ENCODE peak calls at places on chromosome 4, in eight cellular contexts. J is germinal center, K is amniotic stem cell, Z is hypothalamus, D is PC-3, P is colonic mucosa, H is tibial artery, F is GM12864. L is an unnamed sample.

GRCh38 chr4:54228563-54229501 is at the start of gene PDGFRA:
- DNase-seq in K (peak; percentile 47), F (no peak), P (peak; percentile 56), J (no peak), Z (no peak), H (peak; percentile 87), D (no peak), L (peak; percentile 94)

GRCh38 chr4:128653514-128654420 is 155.7 kb upstream of the JADE1 start:
- DNase-seq in P (peak; percentile 47), J (no peak), K (no peak), Z (peak; percentile 5), D (no peak), F (no peak), H (no peak), L (peak; percentile 70)

GRCh38 chr4:189835505-189835904 is 105.2 kb upstream of the FRG1 start:
- DNase-seq in K (no peak), Z (no peak), F (no peak), J (no peak), D (no peak), H (no peak), P (no peak), L (peak; percentile 2)

GRCh38 chr4:11367371-11367770 is 61.3 kb downstream of the HS3ST1 start:
- DNase-seq in Z (peak; percentile 20), J (no peak), D (peak; percentile 32), P (peak; percentile 19), H (peak; percentile 80), K (no peak), F (no peak), L (peak; percentile 1)

GRCh38 chr4:13386405-13387107 is 97.6 kb downstream of the RAB28 start:
- DNase-seq in H (no peak), F (no peak), Z (no peak), J (no peak), P (no peak), D (no peak), K (no peak), L (peak; percentile 21)

GRCh38 chr4:92234393-92235176 is 69.2 kb upstream of the GRID2 start:
- DNase-seq in P (no peak), D (peak; percentile 98), F (no peak), J (no peak), K (peak; percentile 89), H (no peak), Z (no peak), L (peak; percentile 100)

GRCh38 chr4:78592104-78592783 is 40.7 kb downstream of the ANXA3 start:
- DNase-seq in P (peak; percentile 45), Z (no peak), J (peak; percentile 33), D (peak; percentile 27), F (no peak), K (no peak), H (no peak), L (no peak)

GRCh38 chr4:176223561-176223960 is 28.2 kb upstream of the SPATA4 start:
- DNase-seq in J (no peak), F (no peak), K (no peak), D (no peak), H (no peak), P (no peak), Z (no peak), L (no peak)

GRCh38 chr4:8110071-8110986 is 48.3 kb downstream of the ABLIM2 start:
- DNase-seq in P (no peak), F (no peak), Z (no peak), D (peak; percentile 40), H (no peak), J (peak; percentile 33), K (no peak), L (no peak)

GRCh38 chr4:53365121-53365485 is 758 bp downstream of the SCFD2 start:
- DNase-seq in K (no peak), F (no peak), J (peak; percentile 30), Z (no peak), H (no peak), D (peak; percentile 47), P (peak; percentile 29), L (peak; percentile 27)

GRCh38 chr4:175833574-175834350 is 21.7 kb upstream of the GPM6A start:
- DNase-seq in H (no peak), K (no peak), P (no peak), Z (no peak), J (no peak), D (peak; percentile 5), F (no peak), L (no peak)

GRCh38 chr4:25592670-25593069 is 63.0 kb upstream of the SLC34A2 start:
- DNase-seq in D (no peak), Z (no peak), F (no peak), J (no peak), H (no peak), K (no peak), P (no peak), L (no peak)

GRCh38 chr4:87734936-87735335 is 64.4 kb upstream of the IBSP start:
- DNase-seq in D (peak; percentile 24), F (no peak), H (no peak), J (no peak), Z (no peak), P (no peak), K (no peak), L (no peak)

GRCh38 chr4:82644731-82645126 is 82.9 kb upstream of the TMEM150C start:
- DNase-seq in K (no peak), F (no peak), Z (no peak), J (no peak), D (no peak), P (no peak), H (no peak), L (no peak)

GRCh38 chr4:183300070-183300469 is 20.0 kb downstream of the CLDN22 start:
- DNase-seq in P (no peak), F (no peak), J (no peak), H (no peak), K (no peak), Z (no peak), D (no peak), L (peak; percentile 75)

GRCh38 chr4:159103406-159104131 is 690 bp downstream of the RAPGEF2 start:
- DNase-seq in J (peak; percentile 59), Z (peak; percentile 9), H (peak; percentile 79), P (peak; percentile 44), F (no peak), D (peak; percentile 22), K (peak; percentile 22), L (peak; percentile 23)

GRCh38 chr4:120007171-120007894 is 59.3 kb downstream of the MAD2L1 start:
- DNase-seq in J (no peak), H (no peak), K (peak; percentile 41), D (peak; percentile 48), F (no peak), Z (no peak), P (no peak), L (peak; percentile 90)

GRCh38 chr4:20283039-20283438 is 31.3 kb downstream of the SLIT2 start:
- DNase-seq in Z (no peak), J (no peak), H (no peak), F (no peak), D (no peak), P (no peak), K (no peak), L (no peak)

GRCh38 chr4:172736046-172736445 is 432.6 kb upstream of the GALNT7 start:
- DNase-seq in H (no peak), P (no peak), D (no peak), K (no peak), Z (no peak), J (no peak), F (no peak), L (no peak)

GRCh38 chr4:121784401-121784800 is 16.7 kb upstream of the EXOSC9 start:
- DNase-seq in F (no peak), Z (no peak), D (no peak), P (no peak), K (no peak), J (no peak), H (no peak), L (no peak)

GRCh38 chr4:71361476-71361875 is 22.7 kb downstream of the SLC4A4 start:
- DNase-seq in F (no peak), Z (no peak), J (no peak), K (no peak), H (no peak), P (no peak), D (no peak), L (no peak)

GRCh38 chr4:1834047-1834769 is 21.7 kb downstream of the LETM1 start:
- DNase-seq in Z (no peak), D (no peak), K (no peak), P (no peak), F (no peak), J (peak; percentile 65), H (no peak), L (no peak)

GRCh38 chr4:27387706-27388105 is 527.1 kb downstream of the STIM2 start:
- DNase-seq in K (no peak), H (no peak), D (no peak), P (no peak), Z (no peak), F (no peak), J (no peak), L (no peak)

L was measured in IMR-90.